ENCODE peak calls at places on chromosome 15, in eight cellular contexts. L is stimulated activated CD8-positive, alpha-beta memory T cell treated with anti-CD3 and anti-CD28 coated beads, Interleukin-4, amount 100 ng/mL, for 1 hour; S is NCI-H69; T is AG10803; O is dorsolateral prefrontal cortex; Z is skeletal muscle cell; C is Panc1; B is NCI-H524. D is an unnamed sample.

GRCh38 chr15:61621146-61621545 is 392.0 kb upstream of the RORA start:
- DNase-seq in L (no peak), S (peak), T (peak), O (no peak), Z (no peak), C (no peak), B (peak), D (no peak)

GRCh38 chr15:31482122-31482922 is 155.7 kb downstream of the KLF13 start:
- DNase-seq in L (no peak), S (no peak), T (no peak), O (no peak), Z (no peak), C (no peak), B (no peak), D (no peak)

GRCh38 chr15:77720155-77720554 is 87.4 kb upstream of the LINGO1 start:
- DNase-seq in L (no peak), S (peak), T (no peak), O (no peak), Z (no peak), C (no peak), B (no peak), D (no peak)

GRCh38 chr15:66023322-66023972 is 154.2 kb downstream of the RAB11A start:
- DNase-seq in L (no peak), S (peak), T (no peak), O (no peak), Z (no peak), C (no peak), B (peak), D (no peak)

GRCh38 chr15:61687651-61688050 is 372.6 kb downstream of the VPS13C start:
- DNase-seq in L (no peak), S (no peak), T (no peak), O (no peak), Z (no peak), C (no peak), B (no peak), D (no peak)

GRCh38 chr15:80934761-80935221 is 54.8 kb downstream of the MESD start:
- DNase-seq in L (no peak), S (no peak), T (peak), O (no peak), Z (peak), C (no peak), B (no peak), D (no peak)

GRCh38 chr15:92012368-92012629 is 158.8 kb downstream of the SLCO3A1 start:
- DNase-seq in L (no peak), S (no peak), T (no peak), O (no peak), Z (no peak), C (no peak), B (no peak), D (no peak)

GRCh38 chr15:45644437-45644836 is 9.6 kb downstream of the SQOR start:
- DNase-seq in L (no peak), S (no peak), T (no peak), O (no peak), Z (no peak), C (no peak), B (no peak), D (no peak)

GRCh38 chr15:34358948-34359347 is 8.0 kb downstream of the LPCAT4 start:
- DNase-seq in L (no peak), S (no peak), T (no peak), O (no peak), Z (no peak), C (no peak), B (no peak), D (no peak)

GRCh38 chr15:41773332-41773728 is 954 bp upstream of the MAPKBP1 start:
- DNase-seq in L (no peak), S (peak), T (no peak), O (no peak), Z (no peak), C (no peak), B (no peak), D (no peak)

GRCh38 chr15:85330941-85331588 is 49.3 kb upstream of the AKAP13 start:
- DNase-seq in L (peak), S (peak), T (peak), O (peak), Z (peak), C (peak), B (peak), D (peak)

GRCh38 chr15:64134322-64134829 is 17.2 kb upstream of the SNX22 start:
- DNase-seq in L (no peak), S (no peak), T (peak), O (peak), Z (no peak), C (no peak), B (no peak), D (no peak)

GRCh38 chr15:48149858-48150257 is 28.2 kb downstream of the MYEF2 start:
- DNase-seq in L (no peak), S (no peak), T (peak), O (no peak), Z (peak), C (no peak), B (no peak), D (no peak)

GRCh38 chr15:73165844-73166243 is 113.6 kb downstream of the NEO1 start:
- DNase-seq in L (no peak), S (no peak), T (no peak), O (no peak), Z (no peak), C (no peak), B (no peak), D (no peak)

GRCh38 chr15:58545307-58546065 is 113.7 kb downstream of the LIPC start:
- DNase-seq in L (no peak), S (no peak), T (no peak), O (no peak), Z (no peak), C (no peak), B (no peak), D (no peak)

GRCh38 chr15:52567886-52568568 is 803 bp downstream of the ARPP19 start:
- DNase-seq in L (no peak), S (peak), T (peak), O (no peak), Z (no peak), C (no peak), B (no peak), D (no peak)

GRCh38 chr15:52683585-52683984 is 4.4 kb upstream of the ATOSA start:
- DNase-seq in L (no peak), S (no peak), T (no peak), O (no peak), Z (no peak), C (no peak), B (no peak), D (no peak)

GRCh38 chr15:31262901-31263671 is 63.5 kb upstream of the KLF13 start:
- DNase-seq in L (no peak), S (peak), T (peak), O (no peak), Z (no peak), C (no peak), B (no peak), D (no peak)

GRCh38 chr15:34616613-34617012 is 33.2 kb upstream of the GOLGA8B start:
- DNase-seq in L (no peak), S (peak), T (peak), O (no peak), Z (peak), C (no peak), B (no peak), D (peak)

GRCh38 chr15:41982133-41982930 is 10.0 kb upstream of the EHD4 start:
- DNase-seq in L (no peak), S (no peak), T (no peak), O (no peak), Z (no peak), C (no peak), B (no peak), D (no peak)

GRCh38 chr15:101772921-101773320 is 30.4 kb upstream of the OR4F6 start:
- DNase-seq in L (no peak), S (no peak), T (no peak), O (no peak), Z (no peak), C (no peak), B (no peak), D (no peak)

GRCh38 chr15:70033109-70033508 is 64.6 kb downstream of the TLE3 start:
- DNase-seq in L (no peak), S (peak), T (no peak), O (no peak), Z (no peak), C (no peak), B (no peak), D (no peak)

GRCh38 chr15:94306700-94307650 is 75.6 kb downstream of the MCTP2 start:
- DNase-seq in L (no peak), S (no peak), T (peak), O (no peak), Z (no peak), C (no peak), B (no peak), D (no peak)

GRCh38 chr15:74793135-74794028 is 11.5 kb downstream of the CSK start:
- DNase-seq in L (no peak), S (peak), T (no peak), O (no peak), Z (no peak), C (no peak), B (no peak), D (no peak)

GRCh38 chr15:58746174-58746573 is 3.3 kb downstream of the ADAM10 start:
- DNase-seq in L (no peak), S (no peak), T (no peak), O (no peak), Z (no peak), C (no peak), B (no peak), D (no peak)

GRCh38 chr15:64067564-64068030 is 21.3 kb upstream of the DAPK2 start:
- DNase-seq in L (peak), S (peak), T (peak), O (no peak), Z (no peak), C (no peak), B (peak), D (peak)

GRCh38 chr15:40891810-40892448 is 2.3 kb upstream of the VPS18 start:
- DNase-seq in L (no peak), S (peak), T (no peak), O (no peak), Z (no peak), C (no peak), B (peak), D (peak)

GRCh38 chr15:48087844-48088243 is 32.9 kb upstream of the SLC24A5 start:
- DNase-seq in L (no peak), S (no peak), T (no peak), O (no peak), Z (no peak), C (no peak), B (no peak), D (no peak)

GRCh38 chr15:81294501-81294850 is 29.5 kb downstream of the STARD5 start:
- DNase-seq in L (no peak), S (no peak), T (no peak), O (no peak), Z (no peak), C (no peak), B (no peak), D (no peak)

GRCh38 chr15:51982013-51982769 is 10.6 kb upstream of the LEO1 start:
- DNase-seq in L (no peak), S (peak), T (peak), O (no peak), Z (peak), C (peak), B (peak), D (peak)

GRCh38 chr15:74182131-74182530 is 8.6 kb downstream of the ISLR start:
- DNase-seq in L (no peak), S (no peak), T (no peak), O (peak), Z (no peak), C (no peak), B (no peak), D (no peak)

GRCh38 chr15:89820651-89821611 is 6.3 kb upstream of the ANPEP start:
- DNase-seq in L (no peak), S (no peak), T (peak), O (no peak), Z (no peak), C (peak), B (no peak), D (no peak)

GRCh38 chr15:28901987-28902745 is 16.4 kb downstream of the APBA2 start:
- DNase-seq in L (no peak), S (peak), T (no peak), O (no peak), Z (no peak), C (no peak), B (no peak), D (no peak)

GRCh38 chr15:62360286-62360685 is 195.2 kb upstream of the C2CD4B start:
- DNase-seq in L (no peak), S (peak), T (no peak), O (no peak), Z (no peak), C (no peak), B (peak), D (no peak)

GRCh38 chr15:81087121-81087520 is 46.9 kb upstream of the CFAP161 start:
- DNase-seq in L (no peak), S (no peak), T (peak), O (no peak), Z (no peak), C (no peak), B (no peak), D (no peak)

GRCh38 chr15:85831415-85832113 is 36.8 kb upstream of the KLHL25 start:
- DNase-seq in L (no peak), S (peak), T (peak), O (peak), Z (peak), C (no peak), B (peak), D (peak)

GRCh38 chr15:42891569-42891968 is 29.0 kb downstream of the TTBK2 start:
- DNase-seq in L (no peak), S (no peak), T (peak), O (no peak), Z (peak), C (no peak), B (no peak), D (no peak)

GRCh38 chr15:98787936-98788757 is 139.8 kb downstream of the IGF1R start:
- DNase-seq in L (no peak), S (no peak), T (no peak), O (no peak), Z (no peak), C (no peak), B (no peak), D (no peak)

GRCh38 chr15:88015228-88015860 is 241.2 kb downstream of the NTRK3 start:
- DNase-seq in L (no peak), S (no peak), T (no peak), O (no peak), Z (no peak), C (no peak), B (no peak), D (no peak)

D was measured in NCI-H460.